ENCODE peak calls at places on chromosomes 2 and 18, in four cellular contexts. Z is fibroblast of lung, I is Peyer's patch, L is right lobe of liver. U is an unnamed sample.

GRCh38 chr2:162926501-162926900 is 87.9 kb upstream of the KCNH7 start:
- DNase-seq in Z (peak), I (no peak), L (no peak), U (no peak)

GRCh38 chr2:224910535-224910934 is 131.7 kb downstream of the DOCK10 start:
- DNase-seq in Z (peak), I (no peak), L (no peak), U (no peak)

GRCh38 chr2:100008960-100009359 is 133.4 kb downstream of the AFF3 start:
- DNase-seq in Z (peak), I (no peak), L (no peak), U (no peak)

GRCh38 chr2:228767196-228767595 is 503.9 kb downstream of the PID1 start:
- DNase-seq in Z (peak), I (no peak), L (no peak), U (no peak)

GRCh38 chr18:7904529-7904928 is 337.4 kb downstream of the PTPRM start:
- DNase-seq in Z (peak), I (no peak), L (no peak), U (no peak)

GRCh38 chr2:133952420-133952819 is 301.5 kb upstream of the MGAT5 start:
- DNase-seq in Z (no peak), I (no peak), L (no peak), U (no peak)

GRCh38 chr2:68766378-68766845 is 31.8 kb downstream of the ARHGAP25 start:
- DNase-seq in Z (peak), I (peak), L (peak), U (peak)

GRCh38 chr2:71609029-71609428 is 155.7 kb downstream of the DYSF start:
- DNase-seq in Z (no peak), I (peak), L (no peak), U (peak)

GRCh38 chr18:54075681-54076080 is 148.8 kb downstream of the MBD2 start:
- DNase-seq in Z (no peak), I (no peak), L (no peak), U (no peak)

GRCh38 chr2:157192445-157193423 is 64.8 kb upstream of the GALNT5 start:
- DNase-seq in Z (no peak), I (no peak), L (no peak), U (no peak)

DNA sequence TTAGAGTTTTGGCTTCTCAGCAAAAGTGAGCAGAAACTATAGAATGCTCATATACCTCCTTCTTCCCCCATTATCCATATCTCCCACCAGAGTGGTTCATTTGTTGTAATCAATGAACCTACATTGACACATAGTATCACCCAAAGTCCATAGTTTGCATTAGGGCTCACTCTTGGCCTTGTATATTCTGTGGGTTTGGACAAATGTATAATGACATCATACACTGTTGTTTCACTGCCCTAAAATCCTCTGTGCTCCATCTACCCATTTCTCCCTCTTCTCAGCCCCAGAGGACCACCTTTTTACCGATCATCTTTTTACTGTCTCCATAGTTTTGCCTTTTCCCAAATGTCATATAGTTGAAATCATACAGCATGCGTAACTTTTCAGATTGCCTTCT is 24.1 kb downstream of the ZFP36L2 start:
- DNase-seq in Z (no peak), I (no peak), L (no peak), U (no peak)
- H3K27ac ChIP-seq in Z (no peak), I (no peak), L (no peak), U (no peak)

DNA sequence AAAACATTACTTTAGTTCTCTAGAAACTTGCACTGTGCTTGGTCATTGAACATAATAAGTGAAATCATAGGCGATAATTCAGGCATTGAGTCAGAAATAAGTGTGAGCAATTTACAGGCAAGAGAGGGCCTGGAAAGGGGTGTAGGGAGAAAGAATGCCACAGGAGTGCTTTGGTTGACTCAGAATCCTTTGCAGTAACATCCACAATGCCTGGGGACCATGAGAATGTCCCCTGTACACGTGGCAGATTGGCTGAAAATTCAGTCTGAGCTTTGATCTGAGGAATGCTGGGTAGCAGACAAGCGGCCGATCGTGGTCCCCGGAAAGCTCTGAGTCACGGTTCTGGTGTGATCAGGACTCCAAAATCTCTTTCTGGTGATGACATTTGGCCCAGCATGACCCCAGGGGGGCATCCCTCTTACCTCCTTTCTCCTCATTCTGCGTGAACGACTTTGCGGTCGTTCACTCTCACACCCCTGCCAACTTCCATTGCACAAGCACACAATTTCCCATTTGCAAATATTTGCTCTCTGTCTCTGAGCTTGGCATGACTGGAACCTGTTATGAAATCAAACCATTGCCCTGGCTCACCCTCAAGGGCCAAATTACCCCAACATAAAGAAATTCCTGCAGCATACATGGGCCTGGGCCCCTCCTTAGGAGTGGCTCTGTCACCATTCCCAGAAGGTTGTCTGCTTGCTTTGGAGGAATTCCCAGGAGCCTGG is 305.0 kb upstream of the EPAS1 start:
- DNase-seq in Z (peak), I (peak), L (peak), U (peak)
- H3K27ac ChIP-seq in Z (peak), I (peak), L (no peak), U (peak)

GRCh38 chr2:217824223-217824622 is 178.6 kb downstream of the TNS1 start:
- DNase-seq in Z (no peak), I (no peak), L (no peak), U (no peak)

GRCh38 chr2:217822296-217823252 is 180.2 kb downstream of the TNS1 start:
- DNase-seq in Z (peak), I (no peak), L (no peak), U (peak)

GRCh38 chr2:217821536-217822147 is 181.2 kb downstream of the TNS1 start:
- DNase-seq in Z (no peak), I (no peak), L (no peak), U (peak)

GRCh38 chr2:217825469-217826235 is 177.1 kb downstream of the TNS1 start:
- DNase-seq in Z (no peak), I (no peak), L (no peak), U (peak)

DNA sequence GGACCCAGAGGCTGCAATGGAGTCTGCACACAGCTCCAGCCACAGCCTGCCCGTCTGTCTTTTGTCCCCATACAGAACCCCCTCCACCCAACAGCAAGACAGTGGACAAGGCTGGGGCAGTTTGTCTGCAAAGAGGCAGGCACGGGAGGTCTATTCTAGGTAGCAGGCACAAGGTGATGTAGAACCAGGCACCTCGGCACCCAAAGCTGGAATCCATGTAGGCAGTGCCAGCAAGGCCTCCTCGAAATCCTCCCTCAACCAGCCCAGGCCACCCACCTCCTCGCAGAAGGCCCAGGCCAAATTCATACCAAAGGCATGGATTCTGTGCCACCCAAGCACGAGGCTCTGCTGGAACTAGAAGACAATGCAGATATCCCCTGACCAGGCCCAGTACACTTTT is 179.2 kb downstream of the TNS1 start:
- DNase-seq in Z (no peak), I (no peak), L (no peak), U (no peak)
- H3K27ac ChIP-seq in Z (no peak), I (no peak), L (no peak), U (peak)

GRCh38 chr2:62747876-62748275 is 42.4 kb downstream of the EHBP1 start:
- DNase-seq in Z (no peak), I (no peak), L (no peak), U (no peak)
- H3K27ac ChIP-seq in Z (no peak), I (no peak), L (no peak), U (no peak)

GRCh38 chr2:2569836-2570235 is 238.8 kb upstream of the MYT1L start:
- DNase-seq in Z (no peak), I (no peak), L (no peak), U (no peak)
- H3K27ac ChIP-seq in Z (no peak), I (no peak), L (no peak), U (no peak)

DNA sequence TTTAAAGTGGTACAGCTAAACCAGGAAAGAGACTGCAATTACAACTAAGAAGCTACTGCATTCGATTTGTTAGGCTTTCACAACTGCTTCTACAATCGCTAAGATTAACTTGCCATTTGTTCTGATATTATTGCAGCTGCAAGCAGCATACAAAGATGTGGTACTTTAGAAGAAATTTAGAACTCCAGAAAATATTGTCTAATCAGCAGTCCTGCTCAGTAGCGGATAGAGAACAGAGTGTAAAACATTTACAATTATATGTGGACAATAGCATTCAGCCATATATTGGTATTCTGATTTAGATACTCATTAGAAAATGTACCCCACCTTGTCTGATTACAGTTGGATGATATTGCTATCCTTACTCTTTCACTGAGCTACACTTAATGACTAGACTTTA is 265.3 kb downstream of the DCC start:
- DNase-seq in Z (no peak), I (no peak), L (no peak), U (no peak)
- H3K27ac ChIP-seq in Z (no peak), I (no peak), L (no peak), U (no peak)

GRCh38 chr2:55395724-55396605 is 23.7 kb downstream of the CCDC88A start:
- DNase-seq in Z (no peak), I (no peak), L (no peak), U (no peak)
- H3K27ac ChIP-seq in Z (no peak), I (no peak), L (no peak), U (no peak)

U was measured in lower lobe of right lung.